ENCODE peak calls at places on chromosomes 3 and 15, in ten cellular contexts. One of them, this sample, is unnamed.

GRCh38 chr15:70362911-70363310 is 265.2 kb upstream of the TLE3 start:
- DNase-seq in GM12891: no peak
- DNase-seq in endothelial cell of umbilical vein: peak
- DNase-seq in GM12892: no peak
- DNase-seq in transverse colon: peak
- DNase-seq in vagina: no peak
- DNase-seq in spleen: peak
- DNase-seq in HCT116: peak
- DNase-seq in K562: peak
- DNase-seq in breast epithelium: no peak
- DNase-seq in this sample: peak

GRCh38 chr15:60323322-60323721 is 74.5 kb downstream of the ANXA2 start:
- DNase-seq in GM12891: no peak
- DNase-seq in endothelial cell of umbilical vein: no peak
- DNase-seq in GM12892: no peak
- DNase-seq in transverse colon: no peak
- DNase-seq in vagina: no peak
- DNase-seq in spleen: no peak
- DNase-seq in HCT116: no peak
- DNase-seq in K562: no peak
- DNase-seq in breast epithelium: no peak
- DNase-seq in this sample: no peak

GRCh38 chr15:38216763-38217162 is 35.9 kb upstream of the SPRED1 start:
- DNase-seq in GM12891: no peak
- DNase-seq in endothelial cell of umbilical vein: no peak
- DNase-seq in GM12892: no peak
- DNase-seq in transverse colon: no peak
- DNase-seq in vagina: no peak
- DNase-seq in spleen: no peak
- DNase-seq in HCT116: no peak
- DNase-seq in K562: no peak
- DNase-seq in breast epithelium: no peak
- DNase-seq in this sample: no peak

GRCh38 chr3:140898340-140899180 is 43.1 kb upstream of the SLC25A36 start:
- DNase-seq in GM12891: no peak
- DNase-seq in endothelial cell of umbilical vein: peak
- DNase-seq in GM12892: no peak
- DNase-seq in transverse colon: no peak
- DNase-seq in vagina: no peak
- DNase-seq in spleen: no peak
- DNase-seq in HCT116: peak
- DNase-seq in K562: peak
- DNase-seq in breast epithelium: no peak
- DNase-seq in this sample: no peak

GRCh38 chr3:53616330-53616729 is 121.9 kb downstream of the CACNA1D start:
- DNase-seq in GM12891: no peak
- DNase-seq in endothelial cell of umbilical vein: no peak
- DNase-seq in GM12892: no peak
- DNase-seq in transverse colon: no peak
- DNase-seq in vagina: peak
- DNase-seq in spleen: no peak
- DNase-seq in HCT116: no peak
- DNase-seq in K562: no peak
- DNase-seq in breast epithelium: no peak
- DNase-seq in this sample: no peak

GRCh38 chr3:114899186-114899931 is 247.7 kb downstream of the ZBTB20 start:
- DNase-seq in GM12891: no peak
- DNase-seq in endothelial cell of umbilical vein: no peak
- DNase-seq in GM12892: no peak
- DNase-seq in transverse colon: peak
- DNase-seq in vagina: no peak
- DNase-seq in spleen: no peak
- DNase-seq in HCT116: no peak
- DNase-seq in K562: no peak
- DNase-seq in breast epithelium: no peak
- DNase-seq in this sample: no peak

GRCh38 chr3:108113975-108114374 is 23.1 kb upstream of the CD47 start:
- DNase-seq in GM12891: no peak
- DNase-seq in endothelial cell of umbilical vein: no peak
- DNase-seq in GM12892: no peak
- DNase-seq in transverse colon: no peak
- DNase-seq in vagina: no peak
- DNase-seq in spleen: no peak
- DNase-seq in HCT116: no peak
- DNase-seq in K562: no peak
- DNase-seq in breast epithelium: no peak
- DNase-seq in this sample: no peak

GRCh38 chr3:16994842-16995535 is 110.2 kb downstream of the PLCL2 start:
- DNase-seq in GM12891: no peak
- DNase-seq in endothelial cell of umbilical vein: no peak
- DNase-seq in GM12892: no peak
- DNase-seq in transverse colon: no peak
- DNase-seq in vagina: no peak
- DNase-seq in spleen: no peak
- DNase-seq in HCT116: no peak
- DNase-seq in K562: no peak
- DNase-seq in breast epithelium: no peak
- DNase-seq in this sample: peak

GRCh38 chr15:71304681-71305080 is 189.4 kb downstream of the THSD4 start:
- DNase-seq in GM12891: no peak
- DNase-seq in endothelial cell of umbilical vein: no peak
- DNase-seq in GM12892: no peak
- DNase-seq in transverse colon: no peak
- DNase-seq in vagina: no peak
- DNase-seq in spleen: no peak
- DNase-seq in HCT116: no peak
- DNase-seq in K562: no peak
- DNase-seq in breast epithelium: no peak
- DNase-seq in this sample: no peak

GRCh38 chr3:195021674-195022073 is 249.3 kb downstream of the XXYLT1 start:
- DNase-seq in GM12891: no peak
- DNase-seq in endothelial cell of umbilical vein: no peak
- DNase-seq in GM12892: no peak
- DNase-seq in transverse colon: no peak
- DNase-seq in vagina: no peak
- DNase-seq in spleen: no peak
- DNase-seq in HCT116: no peak
- DNase-seq in K562: no peak
- DNase-seq in breast epithelium: no peak
- DNase-seq in this sample: no peak

GRCh38 chr15:25437751-25438600 is 848 bp downstream of the UBE3A start:
- DNase-seq in GM12891: peak
- DNase-seq in endothelial cell of umbilical vein: peak
- DNase-seq in GM12892: peak
- DNase-seq in transverse colon: peak
- DNase-seq in vagina: no peak
- DNase-seq in spleen: peak
- DNase-seq in HCT116: peak
- DNase-seq in K562: peak
- DNase-seq in breast epithelium: peak
- DNase-seq in this sample: peak
- TF ChIP-seq POLR2A in GM12891: no peak
- TF ChIP-seq POLR2A in endothelial cell of umbilical vein: no peak
- TF ChIP-seq POLR2A in GM12892: no peak
- TF ChIP-seq POLR2A in transverse colon: no peak
- TF ChIP-seq POLR2A in vagina: no peak
- TF ChIP-seq POLR2A in spleen: no peak
- TF ChIP-seq POLR2A in HCT116: no peak
- TF ChIP-seq POLR2A in K562: no peak
- TF ChIP-seq POLR2A in breast epithelium: no peak
- TF ChIP-seq POLR2A in this sample: no peak

GRCh38 chr3:99878005-99878404 is 60.3 kb downstream of the CMSS1 start:
- DNase-seq in GM12891: no peak
- DNase-seq in endothelial cell of umbilical vein: peak
- DNase-seq in GM12892: no peak
- DNase-seq in transverse colon: no peak
- DNase-seq in vagina: no peak
- DNase-seq in spleen: no peak
- DNase-seq in HCT116: peak
- DNase-seq in K562: peak
- DNase-seq in breast epithelium: no peak
- DNase-seq in this sample: no peak
- TF ChIP-seq POLR2AphosphoS5 in GM12891: no peak
- TF ChIP-seq POLR2AphosphoS5 in endothelial cell of umbilical vein: no peak
- TF ChIP-seq POLR2AphosphoS5 in GM12892: no peak
- TF ChIP-seq POLR2AphosphoS5 in transverse colon: peak
- TF ChIP-seq POLR2AphosphoS5 in vagina: no peak
- TF ChIP-seq POLR2AphosphoS5 in spleen: no peak
- TF ChIP-seq POLR2AphosphoS5 in HCT116: no peak
- TF ChIP-seq POLR2AphosphoS5 in K562: no peak
- TF ChIP-seq POLR2AphosphoS5 in breast epithelium: no peak
- TF ChIP-seq POLR2AphosphoS5 in this sample: no peak

GRCh38 chr15:51075364-51075763 is 19.3 kb downstream of the TNFAIP8L3 start:
- DNase-seq in GM12891: no peak
- DNase-seq in endothelial cell of umbilical vein: no peak
- DNase-seq in GM12892: no peak
- DNase-seq in transverse colon: no peak
- DNase-seq in vagina: no peak
- DNase-seq in spleen: no peak
- DNase-seq in HCT116: no peak
- DNase-seq in K562: no peak
- DNase-seq in breast epithelium: no peak
- DNase-seq in this sample: no peak

GRCh38 chr15:51076898-51077564 is 17.7 kb downstream of the TNFAIP8L3 start:
- DNase-seq in GM12891: no peak
- DNase-seq in endothelial cell of umbilical vein: no peak
- DNase-seq in GM12892: no peak
- DNase-seq in transverse colon: peak
- DNase-seq in vagina: no peak
- DNase-seq in spleen: peak
- DNase-seq in HCT116: no peak
- DNase-seq in K562: no peak
- DNase-seq in breast epithelium: no peak
- DNase-seq in this sample: peak

GRCh38 chr15:51076142-51076897 is 18.4 kb downstream of the TNFAIP8L3 start:
- DNase-seq in GM12891: no peak
- DNase-seq in endothelial cell of umbilical vein: no peak
- DNase-seq in GM12892: no peak
- DNase-seq in transverse colon: no peak
- DNase-seq in vagina: no peak
- DNase-seq in spleen: no peak
- DNase-seq in HCT116: no peak
- DNase-seq in K562: peak
- DNase-seq in breast epithelium: no peak
- DNase-seq in this sample: no peak

GRCh38 chr15:51079226-51079625 is 15.5 kb downstream of the TNFAIP8L3 start:
- DNase-seq in GM12891: no peak
- DNase-seq in endothelial cell of umbilical vein: no peak
- DNase-seq in GM12892: no peak
- DNase-seq in transverse colon: no peak
- DNase-seq in vagina: no peak
- DNase-seq in spleen: no peak
- DNase-seq in HCT116: no peak
- DNase-seq in K562: no peak
- DNase-seq in breast epithelium: no peak
- DNase-seq in this sample: no peak

DNA sequence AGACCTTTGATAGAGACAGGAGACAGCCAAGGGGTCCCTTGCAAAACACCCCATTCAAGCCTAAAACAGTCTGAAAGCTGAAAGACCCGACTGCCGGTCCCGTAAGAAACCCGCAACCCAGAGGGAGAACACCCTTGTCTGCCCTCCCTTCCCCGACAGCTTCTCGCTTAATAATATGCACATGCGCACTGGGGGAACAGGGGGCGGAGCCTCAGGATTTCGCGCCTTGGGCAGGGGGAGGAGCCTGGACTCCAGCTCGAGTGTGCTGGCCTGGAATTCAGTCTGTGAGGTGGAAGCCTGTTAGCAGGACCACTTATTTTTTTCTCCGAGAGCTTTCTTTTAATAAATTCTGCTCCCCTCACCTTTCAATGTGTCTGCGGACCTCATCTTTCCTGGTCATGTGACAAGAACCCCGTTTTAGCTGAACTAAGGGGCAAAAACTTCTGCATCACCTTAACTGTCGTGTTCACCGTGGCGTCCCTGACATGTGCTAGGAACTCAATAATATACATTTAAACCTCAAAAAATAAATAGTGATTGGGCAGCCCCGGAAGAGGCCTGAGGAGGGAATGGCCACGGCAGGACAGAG is 17.0 kb downstream of the TNFAIP8L3 start:
- DNase-seq in GM12891: peak
- DNase-seq in endothelial cell of umbilical vein: peak
- DNase-seq in GM12892: no peak
- DNase-seq in transverse colon: peak
- DNase-seq in vagina: no peak
- DNase-seq in spleen: peak
- DNase-seq in HCT116: no peak
- DNase-seq in K562: peak
- DNase-seq in breast epithelium: no peak
- DNase-seq in this sample: peak
- TF ChIP-seq POLR2A in GM12891: no peak
- TF ChIP-seq POLR2A in endothelial cell of umbilical vein: peak
- TF ChIP-seq POLR2A in GM12892: peak
- TF ChIP-seq POLR2A in transverse colon: no peak
- TF ChIP-seq POLR2A in vagina: no peak
- TF ChIP-seq POLR2A in spleen: peak
- TF ChIP-seq POLR2A in HCT116: no peak
- TF ChIP-seq POLR2A in K562: no peak
- TF ChIP-seq POLR2A in breast epithelium: no peak
- TF ChIP-seq POLR2A in this sample: no peak

GRCh38 chr3:13377021-13377420 is 43.1 kb downstream of the NUP210 start:
- DNase-seq in GM12891: no peak
- DNase-seq in endothelial cell of umbilical vein: no peak
- DNase-seq in GM12892: no peak
- DNase-seq in transverse colon: no peak
- DNase-seq in vagina: no peak
- DNase-seq in spleen: no peak
- DNase-seq in HCT116: no peak
- DNase-seq in K562: no peak
- DNase-seq in breast epithelium: no peak
- DNase-seq in this sample: no peak

GRCh38 chr3:13380991-13381390 is 39.1 kb downstream of the NUP210 start:
- DNase-seq in GM12891: no peak
- DNase-seq in endothelial cell of umbilical vein: no peak
- DNase-seq in GM12892: no peak
- DNase-seq in transverse colon: no peak
- DNase-seq in vagina: no peak
- DNase-seq in spleen: no peak
- DNase-seq in HCT116: no peak
- DNase-seq in K562: no peak
- DNase-seq in breast epithelium: no peak
- DNase-seq in this sample: no peak

GRCh38 chr3:13376091-13376490 is 44.0 kb downstream of the NUP210 start:
- DNase-seq in GM12891: no peak
- DNase-seq in endothelial cell of umbilical vein: no peak
- DNase-seq in GM12892: no peak
- DNase-seq in transverse colon: no peak
- DNase-seq in vagina: no peak
- DNase-seq in spleen: no peak
- DNase-seq in HCT116: no peak
- DNase-seq in K562: no peak
- DNase-seq in breast epithelium: no peak
- DNase-seq in this sample: no peak

GRCh38 chr3:13378155-13378554 is 42.0 kb downstream of the NUP210 start:
- DNase-seq in GM12891: no peak
- DNase-seq in endothelial cell of umbilical vein: no peak
- DNase-seq in GM12892: no peak
- DNase-seq in transverse colon: no peak
- DNase-seq in vagina: no peak
- DNase-seq in spleen: no peak
- DNase-seq in HCT116: no peak
- DNase-seq in K562: no peak
- DNase-seq in breast epithelium: no peak
- DNase-seq in this sample: no peak

GRCh38 chr3:13379191-13379830 is 40.8 kb downstream of the NUP210 start:
- DNase-seq in GM12891: no peak
- DNase-seq in endothelial cell of umbilical vein: no peak
- DNase-seq in GM12892: no peak
- DNase-seq in transverse colon: no peak
- DNase-seq in vagina: no peak
- DNase-seq in spleen: no peak
- DNase-seq in HCT116: no peak
- DNase-seq in K562: no peak
- DNase-seq in breast epithelium: no peak
- DNase-seq in this sample: no peak
- TF ChIP-seq POLR2AphosphoS5 in GM12891: no peak
- TF ChIP-seq POLR2AphosphoS5 in endothelial cell of umbilical vein: no peak
- TF ChIP-seq POLR2AphosphoS5 in GM12892: no peak
- TF ChIP-seq POLR2AphosphoS5 in transverse colon: no peak
- TF ChIP-seq POLR2AphosphoS5 in vagina: no peak
- TF ChIP-seq POLR2AphosphoS5 in spleen: no peak
- TF ChIP-seq POLR2AphosphoS5 in HCT116: no peak
- TF ChIP-seq POLR2AphosphoS5 in K562: no peak
- TF ChIP-seq POLR2AphosphoS5 in breast epithelium: no peak
- TF ChIP-seq POLR2AphosphoS5 in this sample: no peak

This sample was measured in stomach.